ENCODE peak calls at places on chromosomes 6 and 20, in ten cellular contexts. V is T-helper 17 cell, Q is Kasumi-1, L is GDM1, R is HTR-8/SVneo, Z is ovary, E is RPMI8226, P is germinal center, C is NCI-H2029, G is NT2/D1. J is an unnamed sample.

GRCh38 chr6:52790841-52791240 is 12.8 kb downstream of the GSTA1 start:
- DNase-seq in V (no peak), Q (no peak), L (no peak), R (no peak), Z (no peak), E (no peak), P (no peak), C (no peak), G (no peak), J (no peak)

GRCh38 chr6:89927788-89928565 is 33.7 kb downstream of the GJA10 start:
- DNase-seq in V (no peak), Q (peak; percentile 49), L (no peak), R (no peak), Z (no peak), E (no peak), P (no peak), C (no peak), G (no peak), J (no peak)

GRCh38 chr6:147043994-147044477 is 160.2 kb upstream of the STXBP5 start:
- DNase-seq in V (no peak), Q (peak; percentile 81), L (peak; percentile 48), R (no peak), Z (no peak), E (no peak), P (no peak), C (no peak), G (no peak), J (no peak)

GRCh38 chr20:24360531-24360930 is 108.9 kb upstream of the SYNDIG1 start:
- DNase-seq in V (no peak), Q (no peak), L (no peak), R (no peak), Z (no peak), E (no peak), P (no peak), C (no peak), G (no peak), J (no peak)

GRCh38 chr6:42729731-42730130 is 7.3 kb upstream of the PRPH2 start:
- DNase-seq in V (no peak), Q (no peak), L (no peak), R (no peak), Z (no peak), E (no peak), P (no peak), C (no peak), G (no peak), J (no peak)

GRCh38 chr6:86937219-86938079 is at the start of gene HTR1E:
- DNase-seq in V (no peak), Q (peak; percentile 23), L (no peak), R (peak; percentile 26), Z (peak; percentile 68), E (peak; percentile 31), P (peak; percentile 29), C (peak; percentile 14), G (peak; percentile 13), J (peak; percentile 13)

GRCh38 chr6:53938810-53939209 is 144.0 kb downstream of the LRRC1 start:
- DNase-seq in V (no peak), Q (no peak), L (no peak), R (no peak), Z (no peak), E (no peak), P (no peak), C (no peak), G (no peak), J (no peak)

GRCh38 chr6:107340881-107341280 is 118.5 kb downstream of the PDSS2 start:
- DNase-seq in V (no peak), Q (no peak), L (no peak), R (no peak), Z (no peak), E (no peak), P (no peak), C (no peak), G (no peak), J (no peak)

GRCh38 chr20:63911171-63911570 is 16.2 kb downstream of the DNAJC5 start:
- DNase-seq in V (no peak), Q (no peak), L (no peak), R (no peak), Z (no peak), E (no peak), P (no peak), C (no peak), G (no peak), J (no peak)

GRCh38 chr20:2798814-2799213 is 1.6 kb downstream of the CPXM1 start:
- DNase-seq in V (no peak), Q (peak; percentile 19), L (no peak), R (no peak), Z (no peak), E (no peak), P (no peak), C (no peak), G (no peak), J (no peak)

GRCh38 chr6:108903796-108904195 is 55.6 kb downstream of the ARMC2 start:
- DNase-seq in V (no peak), Q (no peak), L (no peak), R (no peak), Z (no peak), E (no peak), P (no peak), C (no peak), G (no peak), J (no peak)

GRCh38 chr6:132143258-132143657 is 192.1 kb upstream of the CCN2 start:
- DNase-seq in V (no peak), Q (no peak), L (no peak), R (no peak), Z (no peak), E (no peak), P (no peak), C (no peak), G (no peak), J (no peak)

GRCh38 chr6:4055420-4056041 is 23.4 kb downstream of the FAM217A start:
- DNase-seq in V (no peak), Q (peak; percentile 55), L (no peak), R (peak; percentile 60), Z (no peak), E (peak; percentile 26), P (no peak), C (no peak), G (no peak), J (no peak)

GRCh38 chr6:98634569-98634968 is 199.8 kb upstream of the POU3F2 start:
- DNase-seq in V (no peak), Q (no peak), L (no peak), R (no peak), Z (no peak), E (no peak), P (no peak), C (no peak), G (no peak), J (no peak)

GRCh38 chr6:32622545-32623401 is 14.4 kb upstream of the HLA-DQA1 start:
- DNase-seq in V (peak; percentile 13), Q (peak; percentile 48), L (no peak), R (peak; percentile 37), Z (no peak), E (peak; percentile 7), P (peak; percentile 57), C (no peak), G (no peak), J (peak; percentile 81)

GRCh38 chr20:8305449-8305978 is 173.4 kb downstream of the PLCB1 start:
- DNase-seq in V (peak; percentile 62), Q (peak; percentile 26), L (peak; percentile 43), R (no peak), Z (peak; percentile 19), E (peak; percentile 87), P (peak; percentile 42), C (peak; percentile 75), G (peak; percentile 57), J (peak; percentile 18)

GRCh38 chr20:46343358-46344357 is 35.4 kb upstream of the CDH22 start:
- DNase-seq in V (no peak), Q (no peak), L (no peak), R (no peak), Z (no peak), E (no peak), P (no peak), C (no peak), G (no peak), J (no peak)

GRCh38 chr6:43125119-43125518 is 46.0 kb upstream of the SRF start:
- DNase-seq in V (no peak), Q (no peak), L (no peak), R (peak; percentile 63), Z (peak; percentile 38), E (no peak), P (no peak), C (no peak), G (no peak), J (no peak)

GRCh38 chr6:54690596-54690995 is 156.0 kb upstream of the FAM83B start:
- DNase-seq in V (no peak), Q (no peak), L (no peak), R (no peak), Z (no peak), E (no peak), P (no peak), C (no peak), G (no peak), J (no peak)

GRCh38 chr6:169719117-169719516 is 5.2 kb downstream of the PHF10 start:
- DNase-seq in V (no peak), Q (no peak), L (no peak), R (no peak), Z (no peak), E (no peak), P (no peak), C (no peak), G (no peak), J (no peak)

GRCh38 chr6:158653577-158654354 is 3.9 kb downstream of the SYTL3 start:
- DNase-seq in V (peak; percentile 74), Q (no peak), L (peak; percentile 62), R (no peak), Z (no peak), E (peak; percentile 30), P (no peak), C (no peak), G (no peak), J (peak; percentile 52)

GRCh38 chr6:95091823-95092436 is 485.4 kb upstream of the MANEA start:
- DNase-seq in V (no peak), Q (peak; percentile 73), L (peak; percentile 2), R (no peak), Z (no peak), E (peak; percentile 36), P (peak; percentile 2), C (peak; percentile 61), G (peak; percentile 5), J (no peak)

J was measured in GM06990.